ENCODE peak calls at places on chromosome 3, in eight cellular contexts. B is NCI-H345; A is HCEC 1CT; T is neural progenitor cell; J is iPS DF 19.7; G is hypothalamus; Z is stimulated activated CD4-positive, alpha-beta T cell treated with anti-CD3 and anti-CD28 coated beads, Interleukin-12 subunit alpha, Interleukin-12 subunit beta, amount 100 ng/mL, for 4 hours; U is stimulated activated effector memory CD8-positive, alpha-beta T cell treated with anti-CD3 and anti-CD28 coated beads, Interleukin-12 subunit alpha, Interleukin-12 subunit beta, amount 100 ng/mL, for 72 hours. F is an unnamed sample.

GRCh38 chr3:168881804-168882203 is 781.7 kb downstream of the MECOM start:
- DNase-seq in B (no peak), A (peak; percentile 11), T (no peak), J (no peak), G (no peak), Z (no peak), U (no peak), F (no peak)

GRCh38 chr3:59660852-59661624 is 611.2 kb upstream of the CFAP20DC start:
- DNase-seq in B (peak; percentile 68), A (peak; percentile 18), T (no peak), J (no peak), G (no peak), Z (no peak), U (no peak), F (no peak)

GRCh38 chr3:187014417-187014864 is 84.1 kb downstream of the ST6GAL1 start:
- DNase-seq in B (no peak), A (no peak), T (no peak), J (no peak), G (no peak), Z (no peak), U (no peak), F (no peak)

GRCh38 chr3:48750906-48751305 is 33.9 kb upstream of the IP6K2 start:
- DNase-seq in B (no peak), A (no peak), T (no peak), J (no peak), G (no peak), Z (no peak), U (no peak), F (no peak)

GRCh38 chr3:13133471-13133981 is 60.3 kb upstream of the IQSEC1 start:
- DNase-seq in B (no peak), A (no peak), T (no peak), J (no peak), G (no peak), Z (no peak), U (no peak), F (no peak)

GRCh38 chr3:123449092-123449985 is 449 bp upstream of the ADCY5 start:
- DNase-seq in B (no peak), A (no peak), T (peak; percentile 73), J (no peak), G (no peak), Z (no peak), U (peak; percentile 8), F (peak; percentile 50)

GRCh38 chr3:171460226-171461086 is at the start of gene TNIK:
- DNase-seq in B (peak; percentile 30), A (peak; percentile 95), T (peak; percentile 83), J (no peak), G (peak; percentile 85), Z (peak; percentile 87), U (peak; percentile 75), F (peak; percentile 60)

GRCh38 chr3:43923101-43923979 is 232.6 kb downstream of the ABHD5 start:
- DNase-seq in B (peak; percentile 62), A (no peak), T (no peak), J (no peak), G (no peak), Z (no peak), U (no peak), F (no peak)

GRCh38 chr3:39497753-39498152 is 30.3 kb downstream of the MOBP start:
- DNase-seq in B (no peak), A (no peak), T (no peak), J (no peak), G (no peak), Z (no peak), U (no peak), F (no peak)

GRCh38 chr3:150370129-150370602 is 37.9 kb upstream of the TSC22D2 start:
- DNase-seq in B (no peak), A (peak; percentile 99), T (peak; percentile 79), J (peak; percentile 87), G (no peak), Z (no peak), U (no peak), F (no peak)

F was measured in GM12891.